ENCODE peak calls at places on chromosomes 7 and 10, in ten cellular contexts. One of them, this sample, is unnamed.

GRCh38 chr10:61284222-61284890 is 168.8 kb downstream of the TMEM26 start:
- DNase-seq in activated CD8-positive, alpha-beta memory T cell treated with anti-CD3 and anti-CD28 coated beads for 24 hours: no peak
- DNase-seq in activated CD4-positive, alpha-beta T cell treated with anti-CD3 and anti-CD28 coated beads, Interleukin-2, amount 10 ng/mL, durations not matched to agents 24 days and 14 days: peak
- DNase-seq in lung: no peak
- DNase-seq in pulmonary artery endothelial cell: peak
- DNase-seq in NCI-H1105: peak
- DNase-seq in midbrain: peak
- DNase-seq in NCI-H1436: peak
- DNase-seq in HuH-7.5: no peak
- DNase-seq in NCI-H2029: peak
- DNase-seq in this sample: no peak

GRCh38 chr7:77684030-77684429 is 12.2 kb upstream of the RSBN1L start:
- DNase-seq in activated CD8-positive, alpha-beta memory T cell treated with anti-CD3 and anti-CD28 coated beads for 24 hours: no peak
- DNase-seq in activated CD4-positive, alpha-beta T cell treated with anti-CD3 and anti-CD28 coated beads, Interleukin-2, amount 10 ng/mL, durations not matched to agents 24 days and 14 days: no peak
- DNase-seq in lung: no peak
- DNase-seq in pulmonary artery endothelial cell: no peak
- DNase-seq in NCI-H1105: no peak
- DNase-seq in midbrain: no peak
- DNase-seq in NCI-H1436: peak
- DNase-seq in HuH-7.5: no peak
- DNase-seq in NCI-H2029: no peak
- DNase-seq in this sample: no peak

GRCh38 chr7:41244246-41244645 is 458.6 kb downstream of the INHBA start:
- DNase-seq in activated CD8-positive, alpha-beta memory T cell treated with anti-CD3 and anti-CD28 coated beads for 24 hours: no peak
- DNase-seq in activated CD4-positive, alpha-beta T cell treated with anti-CD3 and anti-CD28 coated beads, Interleukin-2, amount 10 ng/mL, durations not matched to agents 24 days and 14 days: no peak
- DNase-seq in lung: no peak
- DNase-seq in pulmonary artery endothelial cell: no peak
- DNase-seq in NCI-H1105: no peak
- DNase-seq in midbrain: no peak
- DNase-seq in NCI-H1436: no peak
- DNase-seq in HuH-7.5: no peak
- DNase-seq in NCI-H2029: no peak
- DNase-seq in this sample: no peak

GRCh38 chr10:9096288-9096687 is 1041.8 kb downstream of the GATA3 start:
- DNase-seq in activated CD8-positive, alpha-beta memory T cell treated with anti-CD3 and anti-CD28 coated beads for 24 hours: no peak
- DNase-seq in activated CD4-positive, alpha-beta T cell treated with anti-CD3 and anti-CD28 coated beads, Interleukin-2, amount 10 ng/mL, durations not matched to agents 24 days and 14 days: peak
- DNase-seq in lung: no peak
- DNase-seq in pulmonary artery endothelial cell: no peak
- DNase-seq in NCI-H1105: no peak
- DNase-seq in midbrain: no peak
- DNase-seq in NCI-H1436: no peak
- DNase-seq in HuH-7.5: no peak
- DNase-seq in NCI-H2029: no peak
- DNase-seq in this sample: no peak

GRCh38 chr10:124006526-124006925 is 86.9 kb downstream of the CHST15 start:
- DNase-seq in activated CD8-positive, alpha-beta memory T cell treated with anti-CD3 and anti-CD28 coated beads for 24 hours: no peak
- DNase-seq in activated CD4-positive, alpha-beta T cell treated with anti-CD3 and anti-CD28 coated beads, Interleukin-2, amount 10 ng/mL, durations not matched to agents 24 days and 14 days: no peak
- DNase-seq in lung: no peak
- DNase-seq in pulmonary artery endothelial cell: no peak
- DNase-seq in NCI-H1105: no peak
- DNase-seq in midbrain: no peak
- DNase-seq in NCI-H1436: no peak
- DNase-seq in HuH-7.5: no peak
- DNase-seq in NCI-H2029: no peak
- DNase-seq in this sample: no peak

GRCh38 chr7:99392659-99393362 is 15.6 kb downstream of the PDAP1 start:
- DNase-seq in activated CD8-positive, alpha-beta memory T cell treated with anti-CD3 and anti-CD28 coated beads for 24 hours: peak
- DNase-seq in activated CD4-positive, alpha-beta T cell treated with anti-CD3 and anti-CD28 coated beads, Interleukin-2, amount 10 ng/mL, durations not matched to agents 24 days and 14 days: peak
- DNase-seq in lung: peak
- DNase-seq in pulmonary artery endothelial cell: no peak
- DNase-seq in NCI-H1105: peak
- DNase-seq in midbrain: no peak
- DNase-seq in NCI-H1436: peak
- DNase-seq in HuH-7.5: no peak
- DNase-seq in NCI-H2029: peak
- DNase-seq in this sample: no peak

GRCh38 chr10:72016608-72017310 is 52.6 kb downstream of the CHST3 start:
- DNase-seq in activated CD8-positive, alpha-beta memory T cell treated with anti-CD3 and anti-CD28 coated beads for 24 hours: no peak
- DNase-seq in activated CD4-positive, alpha-beta T cell treated with anti-CD3 and anti-CD28 coated beads, Interleukin-2, amount 10 ng/mL, durations not matched to agents 24 days and 14 days: no peak
- DNase-seq in lung: no peak
- DNase-seq in pulmonary artery endothelial cell: no peak
- DNase-seq in NCI-H1105: no peak
- DNase-seq in midbrain: peak
- DNase-seq in NCI-H1436: no peak
- DNase-seq in HuH-7.5: no peak
- DNase-seq in NCI-H2029: no peak
- DNase-seq in this sample: no peak

GRCh38 chr7:51113962-51114361 is 202.6 kb downstream of the COBL start:
- DNase-seq in activated CD8-positive, alpha-beta memory T cell treated with anti-CD3 and anti-CD28 coated beads for 24 hours: no peak
- DNase-seq in activated CD4-positive, alpha-beta T cell treated with anti-CD3 and anti-CD28 coated beads, Interleukin-2, amount 10 ng/mL, durations not matched to agents 24 days and 14 days: peak
- DNase-seq in lung: no peak
- DNase-seq in pulmonary artery endothelial cell: no peak
- DNase-seq in NCI-H1105: no peak
- DNase-seq in midbrain: no peak
- DNase-seq in NCI-H1436: no peak
- DNase-seq in HuH-7.5: no peak
- DNase-seq in NCI-H2029: no peak
- DNase-seq in this sample: no peak

GRCh38 chr10:96765406-96766240 is 45.3 kb upstream of the PIK3AP1 start:
- DNase-seq in activated CD8-positive, alpha-beta memory T cell treated with anti-CD3 and anti-CD28 coated beads for 24 hours: peak
- DNase-seq in activated CD4-positive, alpha-beta T cell treated with anti-CD3 and anti-CD28 coated beads, Interleukin-2, amount 10 ng/mL, durations not matched to agents 24 days and 14 days: peak
- DNase-seq in lung: peak
- DNase-seq in pulmonary artery endothelial cell: peak
- DNase-seq in NCI-H1105: no peak
- DNase-seq in midbrain: peak
- DNase-seq in NCI-H1436: peak
- DNase-seq in HuH-7.5: peak
- DNase-seq in NCI-H2029: no peak
- DNase-seq in this sample: peak